ENCODE peak calls at places on chromosomes 11 and 22, in six cellular contexts. Q is fibroblast of lung, I is upper lobe of right lung, K is pancreas, U is thoracic aorta, V is ascending aorta. O is an unnamed sample. For H3K36me3, the result is how much of the 10 kb centered on the place peaks cover.

GRCh38 chr22:26326803-26327202 is 102.3 kb upstream of the ASPHD2 start:
- DNase-seq in Q (no peak), I (no peak), K (no peak), U (no peak), V (no peak), O (no peak)

GRCh38 chr22:27032121-27032761 is 374.9 kb downstream of the MIAT start:
- DNase-seq in Q (peak), I (no peak), K (no peak), U (peak), V (peak), O (no peak)

GRCh38 chr11:16782226-16782919 is 43.9 kb downstream of the C11orf58 start:
- DNase-seq in Q (no peak), I (peak), K (no peak), U (no peak), V (no peak), O (no peak)

GRCh38 chr11:120022617-120023016 is 115.3 kb downstream of the TRIM29 start:
- DNase-seq in Q (no peak), I (no peak), K (no peak), U (no peak), V (no peak), O (no peak)

GRCh38 chr11:129938764-129939163 is 43.4 kb upstream of the NFRKB start:
- DNase-seq in Q (no peak), I (no peak), K (no peak), U (no peak), V (no peak), O (no peak)

GRCh38 chr11:34356918-34357645 is 728 bp downstream of the ABTB2 start:
- DNase-seq in Q (peak), I (peak), K (peak), U (no peak), V (peak), O (peak)

GRCh38 chr22:43819691-43820670 is 7.9 kb upstream of the EFCAB6 start:
- DNase-seq in Q (no peak), I (no peak), K (no peak), U (no peak), V (peak), O (no peak)

GRCh38 chr11:101866619-101867491 is 48.0 kb upstream of the CEP126 start:
- DNase-seq in Q (peak), I (no peak), K (no peak), U (no peak), V (no peak), O (peak)

GRCh38 chr11:57937431-57937830 is 86.2 kb upstream of the OR9Q1 start:
- DNase-seq in Q (no peak), I (no peak), K (no peak), U (no peak), V (no peak), O (no peak)

GRCh38 chr11:109033627-109034340 is 368.9 kb downstream of the DDX10 start:
- DNase-seq in Q (peak), I (no peak), K (no peak), U (no peak), V (no peak), O (peak)

GRCh38 chr11:692824-693414 is 2.1 kb downstream of the DEAF1 start:
- DNase-seq in Q (no peak), I (no peak), K (no peak), U (no peak), V (no peak), O (no peak)

GRCh38 chr11:130815074-130815802 is 101.0 kb downstream of the SNX19 start:
- DNase-seq in Q (no peak), I (no peak), K (no peak), U (no peak), V (no peak), O (no peak)

GRCh38 chr11:35216962-35217667 is 78.1 kb downstream of the CD44 start:
- DNase-seq in Q (no peak), I (no peak), K (peak), U (no peak), V (no peak), O (no peak)

GRCh38 chr11:69510471-69511357 is 29.3 kb downstream of the LINC01488 start:
- DNase-seq in Q (peak), I (peak), K (peak), U (no peak), V (no peak), O (peak)

GRCh38 chr22:46069518-46070214 is 80.7 kb upstream of the PPARA start:
- DNase-seq in Q (peak), I (peak), K (peak), U (peak), V (peak), O (peak)

GRCh38 chr11:66851698-66852465 is 5.0 kb upstream of the LRFN4 start:
- DNase-seq in Q (no peak), I (peak), K (no peak), U (no peak), V (peak), O (no peak)

GRCh38 chr11:57599381-57599780 is 1.9 kb downstream of the SERPING1 start:
- DNase-seq in Q (no peak), I (no peak), K (no peak), U (no peak), V (no peak), O (no peak)

GRCh38 chr11:75028321-75029097 is 39.8 kb downstream of the NEU3 start:
- DNase-seq in Q (no peak), I (no peak), K (no peak), U (no peak), V (no peak), O (no peak)

GRCh38 chr11:61654397-61654829 is 25.8 kb upstream of the DAGLA start:
- DNase-seq in Q (no peak), I (no peak), K (peak), U (no peak), V (peak), O (no peak)

GRCh38 chr11:2378527-2379210 is 1.6 kb downstream of the CD81 start:
- DNase-seq in Q (peak), I (no peak), K (no peak), U (no peak), V (peak), O (peak)

GRCh38 chr11:9787981-9788521 is 124.2 kb downstream of the SWAP70 start:
- DNase-seq in Q (peak), I (no peak), K (peak), U (peak), V (peak), O (peak)

GRCh38 chr11:1072116-1072820 is 2.4 kb upstream of the MUC2 start:
- DNase-seq in Q (peak), I (peak), K (no peak), U (no peak), V (peak), O (peak)

GRCh38 chr11:123351375-123351774 is 78.7 kb upstream of the GRAMD1B start:
- DNase-seq in Q (no peak), I (no peak), K (no peak), U (no peak), V (no peak), O (no peak)

GRCh38 chr11:101582242-101583052 is 1.4 kb downstream of the TRPC6 start:
- DNase-seq in Q (no peak), I (no peak), K (no peak), U (no peak), V (no peak), O (peak)

GRCh38 chr11:126163074-126163700 is 48.3 kb downstream of the RPUSD4 start:
- DNase-seq in Q (peak), I (no peak), K (no peak), U (peak), V (peak), O (peak)

GRCh38 chr11:63670738-63671321 is 346 bp downstream of the ATL3 start:
- DNase-seq in Q (peak), I (peak), K (peak), U (no peak), V (peak), O (peak)

GRCh38 chr22:32880906-32881596 is 79.5 kb downstream of the TIMP3 start:
- DNase-seq in Q (peak), I (peak), K (peak), U (no peak), V (peak), O (peak)

GRCh38 chr22:39534092-39534506 is 1.6 kb upstream of the RPS19BP1 start:
- DNase-seq in Q (no peak), I (no peak), K (no peak), U (no peak), V (no peak), O (no peak)

GRCh38 chr11:89491141-89491690 is at the start of gene NOX4:
- DNase-seq in Q (peak), I (peak), K (no peak), U (peak), V (peak), O (peak)

GRCh38 chr11:429931-430456 is 11.8 kb downstream of the ANO9 start:
- DNase-seq in Q (no peak), I (no peak), K (no peak), U (no peak), V (no peak), O (no peak)

GRCh38 chr22:32761251-32761903 is 40.1 kb upstream of the TIMP3 start:
- DNase-seq in Q (peak), I (no peak), K (no peak), U (no peak), V (no peak), O (peak)

GRCh38 chr22:29336751-29337490 is 21.4 kb upstream of the RASL10A start:
- DNase-seq in Q (no peak), I (no peak), K (no peak), U (no peak), V (no peak), O (no peak)

GRCh38 chr11:103586756-103587155 is 449.7 kb upstream of the DDI1 start:
- DNase-seq in Q (peak), I (no peak), K (no peak), U (no peak), V (no peak), O (peak)

GRCh38 chr22:23200896-23201295 is 20.6 kb downstream of the BCR start:
- DNase-seq in Q (no peak), I (no peak), K (no peak), U (no peak), V (no peak), O (no peak)

GRCh38 chr22:23196165-23196564 is 15.9 kb downstream of the BCR start:
- DNase-seq in Q (no peak), I (no peak), K (no peak), U (no peak), V (no peak), O (no peak)

GRCh38 chr22:23193882-23194281 is 13.6 kb downstream of the BCR start:
- DNase-seq in Q (peak), I (no peak), K (no peak), U (no peak), V (no peak), O (no peak)

GRCh38 chr22:23199159-23199558 is 18.9 kb downstream of the BCR start:
- DNase-seq in Q (peak), I (no peak), K (no peak), U (no peak), V (no peak), O (no peak)

DNA sequence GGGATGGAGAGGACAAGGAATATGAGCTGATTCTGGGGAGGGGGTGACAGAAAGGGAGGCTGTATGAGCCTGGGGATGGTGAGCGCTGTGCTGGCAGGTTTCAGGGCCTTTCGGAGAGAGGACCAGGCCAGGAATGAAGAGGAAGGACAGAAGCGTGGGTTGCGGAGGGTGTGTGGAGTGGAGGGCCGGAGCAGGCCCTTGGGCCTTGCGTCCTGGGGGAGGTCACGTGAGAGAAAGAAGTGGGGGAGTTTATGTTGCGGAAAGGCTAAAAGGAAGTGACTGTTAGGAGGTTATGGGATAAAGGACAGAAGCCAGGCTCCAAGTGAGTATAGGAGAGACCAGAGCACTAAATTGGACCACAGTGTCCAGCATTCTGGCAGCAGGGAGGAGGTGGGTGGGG is 17.5 kb downstream of the BCR start:
- DNase-seq in Q (no peak), I (no peak), K (no peak), U (no peak), V (no peak), O (no peak)
- H3K36me3 ChIP-seq in Q (under half), I (under half), K (under half), U (under half), V (under half), O (under half)

GRCh38 chr22:31089101-31090100 is 8.3 kb downstream of the SMTN start:
- DNase-seq in Q (no peak), I (no peak), K (peak), U (no peak), V (peak), O (peak)
- H3K36me3 ChIP-seq in Q (half or more), I (half or more), K (under half), U (half or more), V (half or more), O (under half)

GRCh38 chr22:31286360-31287255 is 5.7 kb downstream of the PIK3IP1 start:
- DNase-seq in Q (no peak), I (no peak), K (peak), U (no peak), V (peak), O (no peak)
- H3K36me3 ChIP-seq in Q (under half), I (half or more), K (under half), U (half or more), V (half or more), O (half or more)

DNA sequence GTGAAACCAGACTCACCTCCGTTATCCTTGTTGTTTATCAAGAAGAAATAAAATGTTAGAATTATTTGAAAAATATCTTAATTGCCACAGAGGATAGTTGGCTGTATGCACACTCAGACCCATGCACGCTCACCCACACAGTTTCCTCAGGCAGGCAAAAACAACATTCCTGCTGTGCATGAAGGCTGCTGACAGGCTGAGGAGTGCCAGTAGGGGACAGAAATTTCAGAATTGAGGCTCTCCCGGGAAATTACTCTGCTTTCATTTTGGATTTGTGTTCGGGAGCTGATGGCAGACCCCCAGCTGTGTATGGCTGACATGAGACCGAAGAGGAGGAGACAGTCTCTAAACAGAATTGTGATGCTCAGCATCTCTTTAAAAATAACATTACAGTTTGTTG is 87.5 kb downstream of the AMOTL1 start:
- DNase-seq in Q (no peak), I (no peak), K (no peak), U (no peak), V (no peak), O (no peak)
- H3K36me3 ChIP-seq in Q (under half), I (half or more), K (under half), U (under half), V (half or more), O (half or more)

DNA sequence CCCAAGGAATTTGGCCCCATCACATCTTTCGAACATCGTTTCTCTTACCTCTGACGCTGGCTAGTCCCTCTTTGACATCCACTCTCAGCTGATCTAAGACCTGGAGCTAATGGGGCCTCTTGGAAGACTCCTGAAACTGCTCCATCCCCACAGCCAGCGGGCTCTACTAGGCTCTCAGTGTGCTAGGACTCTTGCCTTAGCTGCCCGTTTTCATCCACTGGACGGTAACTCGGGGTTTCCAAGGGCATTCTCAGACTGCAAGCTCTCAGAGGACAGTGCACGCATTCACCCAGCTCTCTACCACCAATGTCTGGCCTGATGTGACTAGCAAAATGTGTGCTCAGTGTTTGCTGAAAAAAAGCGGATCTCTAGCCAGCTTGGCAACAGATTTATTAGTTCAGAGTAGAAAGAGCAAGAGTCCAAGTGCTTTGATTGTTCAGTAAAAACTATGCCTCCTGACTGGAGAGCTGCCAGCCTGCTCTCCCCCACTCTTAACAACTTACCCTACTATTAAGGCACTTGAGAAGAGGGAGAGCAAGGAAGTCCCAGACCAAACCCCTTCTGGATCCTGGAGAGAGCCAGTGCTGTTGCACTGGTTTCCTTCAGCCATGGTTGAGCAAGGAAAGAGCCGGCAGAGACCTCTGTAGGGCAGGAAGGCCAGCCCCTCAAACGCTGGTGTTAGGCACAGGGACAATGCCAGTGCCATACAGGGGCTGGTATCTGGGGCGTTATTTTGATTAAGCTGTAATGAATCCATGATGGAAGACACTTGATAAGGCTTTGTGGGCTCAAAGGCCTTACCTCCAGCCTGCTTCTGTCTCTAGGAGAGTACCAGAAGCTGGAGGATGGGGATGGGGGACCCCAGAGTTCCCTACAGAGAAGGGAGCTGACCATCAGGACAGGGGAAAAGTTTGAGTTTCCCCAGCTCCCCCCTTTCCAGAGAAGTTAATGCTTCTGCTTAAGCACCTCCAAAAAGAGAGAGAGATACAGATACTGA is 9.2 kb downstream of the RELA start:
- DNase-seq in Q (peak), I (peak), K (no peak), U (no peak), V (peak), O (no peak)
- H3K36me3 ChIP-seq in Q (under half), I (half or more), K (under half), U (half or more), V (half or more), O (under half)